ENCODE peak calls at places on chromosomes 5 and 9, in four cellular contexts. One of them, this sample, is unnamed.

GRCh38 chr9:124505006-124505900 is 1.9 kb downstream of the NR5A1 start:
- DNase-seq in stomach: no peak
- DNase-seq in SK-N-SH: peak; percentile 42
- DNase-seq in sigmoid colon: no peak
- DNase-seq in this sample: peak; percentile 47

GRCh38 chr9:33676746-33677505 is 118.4 kb upstream of the PRSS3 start:
- DNase-seq in stomach: peak; percentile 25
- DNase-seq in SK-N-SH: peak; percentile 84
- DNase-seq in sigmoid colon: peak; percentile 64
- DNase-seq in this sample: peak; percentile 45

GRCh38 chr5:138543730-138544104 is 681 bp upstream of the ETF1 start:
- DNase-seq in SK-N-SH: peak; percentile 63
- DNase-seq in stomach: no peak
- DNase-seq in sigmoid colon: no peak
- DNase-seq in this sample: no peak

GRCh38 chr5:931570-932145 is 39.0 kb downstream of the TRIP13 start:
- DNase-seq in stomach: no peak
- DNase-seq in SK-N-SH: no peak
- DNase-seq in sigmoid colon: no peak
- DNase-seq in this sample: no peak

GRCh38 chr5:8538813-8539212 is 669.9 kb downstream of the MTRR start:
- DNase-seq in sigmoid colon: no peak
- DNase-seq in SK-N-SH: no peak
- DNase-seq in stomach: no peak
- DNase-seq in this sample: no peak

GRCh38 chr9:88197781-88198345 is 59.6 kb upstream of the SPATA31C2 start:
- DNase-seq in sigmoid colon: no peak
- DNase-seq in stomach: no peak
- DNase-seq in SK-N-SH: peak; percentile 36
- DNase-seq in this sample: no peak

GRCh38 chr5:132259061-132259851 is 1.8 kb downstream of the PDLIM4 start:
- DNase-seq in SK-N-SH: peak; percentile 87
- DNase-seq in sigmoid colon: peak; percentile 96
- DNase-seq in stomach: peak; percentile 16
- DNase-seq in this sample: peak; percentile 83

GRCh38 chr5:1195916-1196315 is 5.5 kb upstream of the SLC6A19 start:
- DNase-seq in SK-N-SH: no peak
- DNase-seq in sigmoid colon: no peak
- DNase-seq in stomach: no peak
- DNase-seq in this sample: no peak

GRCh38 chr9:74963043-74963442 is 10.3 kb upstream of the C9orf40 start:
- DNase-seq in SK-N-SH: no peak
- DNase-seq in stomach: no peak
- DNase-seq in sigmoid colon: no peak
- DNase-seq in this sample: no peak

GRCh38 chr5:137954131-137954879 is 65.0 kb downstream of the PKD2L2 start:
- DNase-seq in stomach: no peak
- DNase-seq in SK-N-SH: peak; percentile 14
- DNase-seq in sigmoid colon: peak; percentile 79
- DNase-seq in this sample: peak; percentile 58

GRCh38 chr5:54743997-54744788 is 226.6 kb downstream of the SNX18 start:
- DNase-seq in sigmoid colon: no peak
- DNase-seq in SK-N-SH: no peak
- DNase-seq in stomach: peak; percentile 43
- DNase-seq in this sample: peak; percentile 33

GRCh38 chr5:175854231-175855040 is 16.9 kb upstream of the CPLX2 start:
- DNase-seq in stomach: peak; percentile 33
- DNase-seq in sigmoid colon: no peak
- DNase-seq in SK-N-SH: peak; percentile 68
- DNase-seq in this sample: no peak

GRCh38 chr5:175855041-175855720 is 16.2 kb upstream of the CPLX2 start:
- DNase-seq in SK-N-SH: no peak
- DNase-seq in sigmoid colon: no peak
- DNase-seq in stomach: no peak
- DNase-seq in this sample: no peak

GRCh38 chr5:175851311-175851710 is 20.1 kb upstream of the CPLX2 start:
- DNase-seq in sigmoid colon: no peak
- DNase-seq in SK-N-SH: no peak
- DNase-seq in stomach: no peak
- DNase-seq in this sample: no peak

GRCh38 chr5:175851727-175852126 is 19.7 kb upstream of the CPLX2 start:
- DNase-seq in SK-N-SH: no peak
- DNase-seq in sigmoid colon: no peak
- DNase-seq in stomach: no peak
- DNase-seq in this sample: no peak

DNA sequence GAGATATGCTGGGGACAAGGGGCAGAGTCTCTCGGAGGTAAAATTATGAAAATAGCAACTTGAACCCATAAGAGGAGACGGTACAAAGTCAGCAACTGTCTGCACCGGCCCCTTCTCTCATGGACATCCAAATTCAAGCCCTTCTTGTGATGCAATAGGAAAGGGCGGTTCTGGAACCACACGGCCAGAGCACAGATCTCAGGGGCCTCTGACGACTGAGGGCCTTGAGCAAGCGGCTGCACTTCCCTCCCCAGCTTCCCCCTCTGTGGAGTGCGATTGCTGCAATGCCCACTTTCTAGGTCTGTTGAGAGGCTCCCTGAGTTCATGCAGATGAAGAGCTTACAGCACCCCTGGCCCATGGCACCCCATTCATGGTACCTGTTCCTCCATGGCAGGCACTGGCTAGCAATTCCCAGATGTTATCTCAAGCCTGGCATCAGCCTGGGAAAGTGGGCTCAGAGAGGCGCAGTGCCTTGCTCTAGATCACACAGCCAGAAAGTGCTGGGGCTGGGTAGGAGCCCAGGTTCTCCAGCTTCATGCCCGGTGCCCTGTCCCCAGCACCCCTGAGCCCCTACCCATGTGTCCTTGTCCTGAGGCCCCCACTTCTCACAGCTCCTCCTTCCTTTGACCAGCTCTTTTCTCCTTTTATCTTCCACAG is 17.7 kb upstream of the CPLX2 start:
- DNase-seq in sigmoid colon: no peak
- DNase-seq in stomach: no peak
- DNase-seq in SK-N-SH: no peak
- DNase-seq in this sample: no peak
- TF ChIP-seq EP300 in sigmoid colon: no peak
- TF ChIP-seq EP300 in stomach: no peak
- TF ChIP-seq EP300 in SK-N-SH: no peak
- TF ChIP-seq EP300 in this sample: no peak

GRCh38 chr5:178067705-178068104 is 45.6 kb upstream of the N4BP3 start:
- DNase-seq in SK-N-SH: no peak
- DNase-seq in sigmoid colon: no peak
- DNase-seq in stomach: no peak
- DNase-seq in this sample: no peak
- H3K27ac ChIP-seq in SK-N-SH: no peak overlapping the region
- H3K27ac ChIP-seq in sigmoid colon: no peak overlapping the region
- H3K27ac ChIP-seq in stomach: no peak overlapping the region
- H3K27ac ChIP-seq in this sample: no peak overlapping the region

DNA sequence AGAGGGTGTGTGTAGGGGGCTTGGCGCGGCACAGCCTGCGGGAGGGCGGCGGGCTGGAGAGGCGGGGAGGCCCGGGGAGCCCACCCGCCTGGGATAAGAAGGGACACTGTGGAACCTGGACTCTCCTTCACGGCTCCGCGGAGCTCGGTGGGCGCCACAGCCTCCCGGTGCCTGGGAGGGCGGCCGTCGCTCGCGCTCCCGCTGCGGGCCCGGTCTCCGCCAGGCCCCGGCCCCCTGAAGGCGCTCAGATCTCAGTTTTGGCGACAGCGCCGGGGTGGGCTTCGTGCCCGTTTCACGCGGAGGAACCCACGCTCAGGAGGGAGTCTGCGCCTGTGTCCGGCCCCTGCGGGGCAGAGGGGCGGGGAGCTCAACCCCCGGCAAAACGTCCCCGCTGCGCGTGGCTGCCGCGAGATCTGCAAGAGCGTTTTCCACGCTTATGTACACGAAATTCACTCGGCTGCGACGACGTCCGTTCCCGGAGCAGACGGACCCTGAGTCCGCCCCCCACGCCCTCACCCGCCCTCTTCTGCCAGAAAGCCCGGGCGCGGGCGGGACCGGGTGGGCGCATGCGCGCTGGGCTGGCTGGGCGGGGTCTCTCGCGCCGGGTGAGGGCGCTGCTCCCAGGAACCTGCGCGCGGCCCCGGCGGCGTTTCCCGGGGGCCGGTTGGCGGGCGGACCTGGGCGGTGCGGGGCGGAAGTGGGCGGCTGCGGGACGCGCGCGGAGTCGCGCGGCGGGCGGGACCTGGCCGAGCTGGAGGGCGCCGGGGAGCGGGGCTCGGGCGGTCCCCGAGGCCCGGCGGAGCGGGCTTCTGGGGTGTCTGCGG is at the start of gene NELFB:
- DNase-seq in stomach: peak; percentile 96
- DNase-seq in SK-N-SH: peak; percentile 100
- DNase-seq in sigmoid colon: peak; percentile 95
- DNase-seq in this sample: peak; percentile 93
- TF ChIP-seq EP300 in stomach: no peak
- TF ChIP-seq EP300 in SK-N-SH: no peak
- TF ChIP-seq EP300 in sigmoid colon: no peak
- TF ChIP-seq EP300 in this sample: no peak

DNA sequence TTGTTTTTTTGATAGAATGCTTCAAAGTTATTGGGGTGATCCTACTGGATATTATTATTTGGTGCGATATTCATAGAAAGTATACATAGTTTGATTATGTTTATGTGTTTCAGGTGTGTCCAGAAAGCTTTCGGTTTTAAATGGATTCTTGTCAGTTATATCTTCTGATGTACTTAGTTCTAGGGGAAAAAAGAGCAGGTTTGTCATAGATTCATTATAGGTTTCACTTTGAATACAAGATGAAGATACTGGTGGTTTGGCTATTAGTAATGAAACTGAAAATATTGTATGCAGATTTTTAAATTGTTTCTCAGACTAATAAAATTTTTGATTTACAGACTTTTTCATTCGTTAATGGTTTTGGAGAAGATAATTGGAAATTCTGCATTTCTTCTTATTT is 98.9 kb downstream of the MAN2A1 start:
- DNase-seq in stomach: no peak
- DNase-seq in SK-N-SH: no peak
- DNase-seq in sigmoid colon: no peak
- DNase-seq in this sample: no peak
- H3K27ac ChIP-seq in stomach: no peak overlapping the region
- H3K27ac ChIP-seq in SK-N-SH: no peak overlapping the region
- H3K27ac ChIP-seq in sigmoid colon: no peak overlapping the region
- H3K27ac ChIP-seq in this sample: no peak overlapping the region

This sample was measured in ovary.